ENCODE peak calls at places on chromosomes 3 and 15, in seven cellular contexts. T is CD4-positive, alpha-beta memory T cell; J is Peyer's patch; G is PC-9; K is left ventricle myocardium inferior; Q is gastrocnemius medialis; Y is astrocyte. B is an unnamed sample.

GRCh38 chr3:69865920-69866679 is 126.8 kb downstream of the MITF start:
- DNase-seq in Y (no peak), K (peak; percentile 57), G (peak; percentile 58), J (no peak), T (peak; percentile 19), Q (peak; percentile 24), B (no peak)

GRCh38 chr3:46867550-46867898 is 4.3 kb upstream of the MYL3 start:
- DNase-seq in Q (peak; percentile 78), K (peak; percentile 91), J (peak; percentile 65), T (peak; percentile 6), G (no peak), Y (no peak), B (no peak)

GRCh38 chr3:79178471-79178870 is 589.3 kb downstream of the ROBO1 start:
- DNase-seq in T (no peak), G (no peak), Y (no peak), J (no peak), Q (no peak), K (no peak), B (no peak)

GRCh38 chr3:38588995-38589937 is 60.2 kb downstream of the SCN5A start:
- DNase-seq in T (no peak), G (no peak), J (peak; percentile 30), Y (no peak), K (no peak), Q (no peak), B (no peak)

GRCh38 chr3:3636815-3637214 is 162.4 kb upstream of the LRRN1 start:
- DNase-seq in J (no peak), Q (no peak), Y (peak; percentile 24), T (no peak), K (no peak), G (no peak), B (peak; percentile 91)

GRCh38 chr15:83653639-83654378 is at the start of gene ADAMTSL3:
- DNase-seq in Y (peak; percentile 12), Q (peak; percentile 33), G (peak; percentile 61), J (no peak), K (peak; percentile 88), T (no peak), B (no peak)

GRCh38 chr3:43995078-43995928 is 246.4 kb upstream of the TOPAZ1 start:
- DNase-seq in J (peak; percentile 56), Q (no peak), K (no peak), Y (no peak), T (no peak), G (peak; percentile 51), B (no peak)

GRCh38 chr3:141795311-141795710 is 32.1 kb downstream of the GRK7 start:
- DNase-seq in T (peak; percentile 39), J (no peak), G (no peak), Q (no peak), K (no peak), Y (no peak), B (no peak)

GRCh38 chr3:32398531-32398930 is 6.9 kb downstream of the CMTM7 start:
- DNase-seq in Y (no peak), J (no peak), K (peak; percentile 58), T (peak; percentile 15), Q (no peak), G (no peak), B (no peak)

GRCh38 chr3:150253622-150254021 is 154.5 kb upstream of the TSC22D2 start:
- DNase-seq in Y (no peak), Q (peak; percentile 66), J (no peak), K (no peak), G (peak; percentile 8), T (no peak), B (no peak)

GRCh38 chr15:64443747-64444621 is 16.4 kb upstream of the ZNF609 start:
- DNase-seq in Y (peak; percentile 91), J (no peak), T (no peak), K (no peak), G (peak; percentile 26), Q (no peak), B (peak; percentile 76)

GRCh38 chr15:65829150-65829764 is 37.2 kb upstream of the DENND4A start:
- DNase-seq in Y (no peak), G (no peak), K (no peak), Q (no peak), T (peak; percentile 48), J (peak; percentile 49), B (peak; percentile 26)

GRCh38 chr15:47184003-47184404 is 533.3 kb upstream of the SEMA6D start:
- DNase-seq in J (no peak), T (no peak), Q (no peak), G (no peak), K (no peak), Y (no peak), B (peak; percentile 10)

GRCh38 chr3:40167958-40168357 is 141.5 kb upstream of the EIF1B start:
- DNase-seq in Y (no peak), G (no peak), T (no peak), K (no peak), J (no peak), Q (no peak), B (no peak)

GRCh38 chr3:150299221-150299620 is 108.9 kb upstream of the TSC22D2 start:
- DNase-seq in J (no peak), Y (peak; percentile 87), T (no peak), K (no peak), G (no peak), Q (no peak), B (no peak)

GRCh38 chr3:53009826-53010539 is 35.9 kb downstream of the SFMBT1 start:
- DNase-seq in K (no peak), G (no peak), J (no peak), Q (no peak), T (no peak), Y (no peak), B (no peak)

GRCh38 chr15:51849866-51850265 is 20.4 kb downstream of the TMOD3 start:
- DNase-seq in G (no peak), T (no peak), Q (no peak), J (no peak), K (no peak), Y (no peak), B (no peak)

GRCh38 chr3:24495334-24495994 is 814 bp upstream of the THRB start:
- DNase-seq in Q (peak; percentile 62), J (peak; percentile 68), K (peak; percentile 41), G (peak; percentile 65), Y (no peak), T (no peak), B (no peak)

GRCh38 chr15:45402955-45403892 is 24.9 kb upstream of the GATM start:
- DNase-seq in G (peak; percentile 24), T (no peak), Y (peak; percentile 30), K (peak; percentile 25), Q (peak; percentile 21), J (peak; percentile 62), B (peak; percentile 79)

GRCh38 chr3:34017757-34018156 is 219.3 kb downstream of the PDCD6IP start:
- DNase-seq in Y (no peak), Q (no peak), G (no peak), K (no peak), T (no peak), J (no peak), B (no peak)

GRCh38 chr3:149501524-149501923 is 27.0 kb downstream of the TM4SF4 start:
- DNase-seq in Q (no peak), T (no peak), J (no peak), Y (peak; percentile 85), G (peak; percentile 22), K (no peak), B (no peak)

GRCh38 chr3:98699132-98699531 is 64.0 kb upstream of the ST3GAL6 start:
- DNase-seq in T (no peak), G (peak; percentile 26), Y (no peak), Q (no peak), J (no peak), K (no peak), B (peak; percentile 46)

DNA sequence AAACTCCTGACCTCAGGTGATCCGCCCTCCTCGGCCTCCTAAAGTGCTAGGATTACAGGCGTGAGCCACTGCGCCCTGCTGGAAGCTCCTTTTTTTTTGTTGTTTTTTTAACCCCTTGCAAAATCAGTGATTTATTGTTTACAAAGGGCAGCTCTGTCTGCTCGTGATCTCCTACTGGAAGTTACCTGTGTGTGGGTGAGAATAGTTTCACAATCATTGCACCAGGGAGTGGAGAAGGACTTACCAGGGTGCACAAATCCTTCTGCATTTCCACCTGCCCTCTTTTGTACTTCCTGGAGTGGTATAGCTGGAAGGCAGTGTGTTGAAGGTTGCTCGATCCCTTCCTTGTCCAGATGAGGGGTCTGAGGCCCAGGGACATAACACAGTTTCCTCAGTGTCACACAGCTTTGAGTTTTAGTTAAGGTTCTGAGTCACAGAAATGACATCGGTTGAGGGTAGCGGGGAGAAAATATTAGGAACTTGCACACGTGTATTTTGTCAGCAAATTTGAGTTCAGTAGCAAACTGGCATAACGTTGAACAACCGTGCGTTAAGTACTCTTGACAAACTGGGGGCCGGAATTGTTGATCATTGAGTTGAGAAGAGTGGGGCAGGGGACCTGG is 11.3 kb upstream of the TRAK1 start:
- DNase-seq in Q (no peak), K (no peak), J (no peak), Y (no peak), G (peak; percentile 20), T (no peak), B (no peak)
- H3K4me1 ChIP-seq in Q (peaks cover 60% of the 10 kb centered on the region), K (peaks cover 83% of the 10 kb centered on the region), J (peaks cover 8% of the 10 kb centered on the region), Y (peaks cover 16% of the 10 kb centered on the region), G (peaks cover 41% of the 10 kb centered on the region), T (peaks cover 44% of the 10 kb centered on the region), B (peaks cover 7% of the 10 kb centered on the region)

DNA sequence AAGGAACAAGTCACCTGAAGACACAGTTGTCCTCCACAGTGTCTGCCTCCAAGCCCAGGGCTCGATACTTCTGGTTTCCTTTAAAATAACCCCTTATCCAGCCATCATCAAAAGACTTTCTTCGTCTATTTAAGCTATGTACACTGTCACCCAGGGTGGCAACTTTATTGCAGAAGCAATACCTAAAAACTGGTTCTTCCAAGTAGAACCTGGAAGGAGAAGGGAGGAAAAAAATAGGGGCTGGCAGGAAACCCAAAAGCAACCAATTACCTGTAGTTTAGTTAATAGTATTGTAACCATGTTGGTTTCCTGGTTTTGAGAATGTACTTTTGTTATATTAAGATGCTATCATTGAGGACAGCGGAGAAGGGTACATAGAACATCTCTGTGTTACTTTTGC is 33.7 kb downstream of the ITGB5 start:
- DNase-seq in G (no peak), Y (no peak), J (no peak), K (no peak), Q (no peak), T (no peak), B (no peak)
- H3K4me1 ChIP-seq in G (no peaks in the 10 kb centered on the region), Y (peaks cover 25% of the 10 kb centered on the region), J (no peaks in the 10 kb centered on the region), K (peaks cover 40% of the 10 kb centered on the region), Q (peaks cover 7% of the 10 kb centered on the region), T (no peaks in the 10 kb centered on the region), B (peaks cover 16% of the 10 kb centered on the region)

GRCh38 chr3:11494131-11494916 is 149.4 kb downstream of the VGLL4 start:
- DNase-seq in T (no peak), G (no peak), Y (no peak), Q (no peak), K (no peak), J (no peak), B (no peak)
- H3K4me1 ChIP-seq in T (no peaks in the 10 kb centered on the region), G (peaks cover 34% of the 10 kb centered on the region), Y (peaks cover 27% of the 10 kb centered on the region), Q (peaks cover 7% of the 10 kb centered on the region), K (peaks cover 43% of the 10 kb centered on the region), J (no peaks in the 10 kb centered on the region), B (peaks cover 12% of the 10 kb centered on the region)

DNA sequence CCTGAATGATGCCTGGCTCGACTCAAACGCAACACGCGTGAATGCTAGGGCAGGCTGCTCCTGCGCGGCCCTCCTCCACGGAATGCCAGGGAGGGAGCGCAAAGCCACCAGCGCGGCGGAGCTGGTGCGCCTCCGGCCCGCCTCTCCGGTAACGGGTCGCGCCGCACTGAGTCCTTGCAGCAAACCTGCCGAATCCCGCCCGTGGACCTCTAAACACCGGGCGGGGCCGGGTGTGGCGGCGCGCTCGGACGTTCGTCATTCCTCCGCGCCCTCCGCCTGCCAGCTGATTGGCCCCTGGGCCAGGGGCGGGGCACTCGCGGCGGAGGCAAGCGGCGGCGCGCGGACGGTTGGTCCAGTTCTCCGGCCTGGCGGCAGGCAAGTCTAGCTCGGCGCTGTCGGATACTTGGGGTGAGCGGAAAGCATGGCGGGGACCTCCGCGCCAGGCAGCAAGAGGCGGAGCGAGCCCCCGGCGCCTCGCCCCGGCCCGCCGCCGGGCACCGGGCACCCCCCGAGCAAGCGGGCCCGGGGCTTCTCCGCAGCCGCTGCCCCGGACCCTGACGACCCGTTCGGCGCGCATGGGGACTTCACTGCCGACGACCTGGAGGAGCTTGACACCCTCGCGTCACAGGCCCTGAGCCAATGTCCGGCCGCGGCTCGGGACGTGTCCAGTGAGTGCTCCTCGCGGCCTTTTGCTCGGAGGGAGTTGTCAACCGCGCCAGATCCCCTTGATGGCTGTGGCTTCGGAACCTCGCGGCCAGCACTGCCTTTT is at the start of gene ATRIP:
- DNase-seq in G (peak; percentile 91), J (peak; percentile 95), T (peak; percentile 82), K (peak; percentile 91), Q (peak; percentile 87), Y (peak; percentile 68), B (no peak)
- H3K4me1 ChIP-seq in G (peaks cover 17% of the 10 kb centered on the region), J (peaks cover 10% of the 10 kb centered on the region), T (peaks cover 30% of the 10 kb centered on the region), K (peaks cover 39% of the 10 kb centered on the region), Q (peaks cover 26% of the 10 kb centered on the region), Y (peaks cover 21% of the 10 kb centered on the region), B (peaks cover 6% of the 10 kb centered on the region)